ENCODE peak calls at places on chromosomes 1 and 21, in five cellular contexts. V is H1, K is GM23338, O is trophoblast cell, U is HCT116. I is an unnamed sample. For H3K79me2, the result is how much of the 10 kb centered on the place peaks cover.

GRCh38 chr21:14699433-14700410 is 153.6 kb upstream of the SAMSN1 start:
- DNase-seq in V (no peak), O (no peak), K (no peak), U (no peak), I (peak)

GRCh38 chr1:201602413-201603265 is 63.7 kb downstream of the NAV1 start:
- DNase-seq in V (no peak), K (no peak), O (no peak), U (no peak), I (peak)

GRCh38 chr1:65001238-65001792 is 35.0 kb upstream of the JAK1 start:
- DNase-seq in U (no peak), K (peak), O (peak), V (no peak), I (no peak)

GRCh38 chr1:222009105-222009730 is 267.3 kb upstream of the DUSP10 start:
- DNase-seq in K (peak), V (no peak), U (no peak), O (peak), I (peak)

GRCh38 chr1:186386725-186387383 is 11.2 kb downstream of the ODR4 start:
- DNase-seq in V (no peak), K (no peak), O (no peak), U (no peak), I (no peak)

GRCh38 chr1:170518185-170518834 is 13.7 kb upstream of the GORAB start:
- DNase-seq in U (no peak), V (no peak), O (no peak), K (no peak), I (no peak)

GRCh38 chr1:209673631-209674417 is 1.4 kb upstream of the G0S2 start:
- DNase-seq in O (peak), V (no peak), K (no peak), U (no peak), I (no peak)

GRCh38 chr1:91564888-91565700 is 64.4 kb downstream of the CDC7 start:
- DNase-seq in K (no peak), U (no peak), O (peak), V (no peak), I (no peak)

GRCh38 chr1:235122348-235122747 is 6.3 kb downstream of the TOMM20 start:
- DNase-seq in O (no peak), K (no peak), U (no peak), V (no peak), I (no peak)

GRCh38 chr1:145959957-145960467 is 2.2 kb upstream of the LIX1L start:
- DNase-seq in V (no peak), U (no peak), O (no peak), K (no peak), I (no peak)

GRCh38 chr1:117655220-117655577 is 49.4 kb downstream of the TENT5C start:
- DNase-seq in O (peak), V (no peak), U (no peak), K (no peak), I (peak)

GRCh38 chr1:61056674-61057439 is 25.5 kb upstream of the NFIA start:
- DNase-seq in U (peak), K (peak), O (peak), V (no peak), I (peak)

GRCh38 chr1:3352952-3353331 is 101.5 kb upstream of the ARHGEF16 start:
- DNase-seq in V (no peak), U (no peak), O (no peak), K (no peak), I (peak)

GRCh38 chr1:17028662-17029188 is 17.0 kb upstream of the ATP13A2 start:
- DNase-seq in O (no peak), K (no peak), U (no peak), V (no peak), I (no peak)

GRCh38 chr1:89221341-89221740 is 22.6 kb upstream of the GBP4 start:
- DNase-seq in U (no peak), O (no peak), V (no peak), K (no peak), I (peak)

GRCh38 chr1:119160435-119160834 is 20.0 kb upstream of the WARS2 start:
- DNase-seq in U (no peak), V (no peak), K (no peak), O (peak), I (no peak)

GRCh38 chr1:178531897-178532296 is 19.0 kb downstream of the TEX35 start:
- DNase-seq in O (no peak), V (no peak), U (no peak), K (no peak), I (no peak)

GRCh38 chr1:56965916-56966697 is at the start of gene C8B:
- DNase-seq in K (no peak), O (no peak), V (no peak), U (no peak), I (no peak)

DNA sequence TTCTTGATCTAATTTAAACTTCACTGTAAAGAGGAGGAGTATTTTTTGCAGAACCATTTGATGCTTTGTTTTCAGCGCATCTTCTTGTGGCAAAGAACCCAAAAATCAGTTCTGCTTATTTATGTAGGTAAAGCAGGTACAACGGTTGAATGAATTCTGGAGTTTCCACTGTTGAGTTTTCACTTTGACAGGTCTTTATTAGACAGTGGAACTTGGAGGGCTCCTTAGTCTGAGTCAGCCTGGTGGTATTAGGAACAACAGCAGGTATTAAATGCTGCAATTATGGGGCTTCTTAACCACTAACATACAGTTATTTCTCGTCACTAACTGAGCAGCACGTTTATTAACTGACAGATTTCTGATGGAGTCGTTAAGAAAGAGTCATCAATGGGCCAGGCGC is 1.2 kb downstream of the LRIG2 start:
- DNase-seq in K (peak), V (no peak), U (no peak), O (peak), I (peak)
- H3K79me2 ChIP-seq in K (half or more), V (under half), U (under half), O (under half), I (half or more)

GRCh38 chr1:94039514-94039870 is 81.5 kb downstream of the ABCA4 start:
- DNase-seq in V (peak), O (peak), K (peak), U (peak), I (peak)
- H2AFZ ChIP-seq in V (no peak), O (no peak), K (no peak), U (peak), I (no peak)

GRCh38 chr1:25821112-25821476 is 1.3 kb downstream of the MTFR1L start:
- DNase-seq in O (no peak), K (no peak), U (no peak), V (no peak), I (peak)
- H3K79me2 ChIP-seq in O (under half), K (under half), U (under half), V (under half), I (under half)

DNA sequence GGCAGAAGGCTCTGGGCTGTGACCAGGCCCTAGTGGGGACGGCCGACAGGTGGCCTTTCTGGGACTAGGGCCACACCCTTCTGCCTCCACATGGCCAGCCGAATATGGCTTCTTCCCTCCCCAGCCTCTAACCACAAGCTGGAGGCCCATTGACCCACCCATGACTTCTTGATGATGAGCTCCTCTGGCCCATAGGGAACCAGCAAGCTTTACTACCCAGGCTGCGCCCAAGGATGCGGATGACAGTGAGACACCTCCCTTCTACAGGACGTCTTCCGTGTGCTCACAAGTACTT is 41.0 kb downstream of the LDLRAD2 start:
- DNase-seq in O (no peak), K (no peak), V (no peak), U (no peak), I (no peak)
- H2AFZ ChIP-seq in O (no peak), K (no peak), V (no peak), U (no peak), I (no peak)

DNA sequence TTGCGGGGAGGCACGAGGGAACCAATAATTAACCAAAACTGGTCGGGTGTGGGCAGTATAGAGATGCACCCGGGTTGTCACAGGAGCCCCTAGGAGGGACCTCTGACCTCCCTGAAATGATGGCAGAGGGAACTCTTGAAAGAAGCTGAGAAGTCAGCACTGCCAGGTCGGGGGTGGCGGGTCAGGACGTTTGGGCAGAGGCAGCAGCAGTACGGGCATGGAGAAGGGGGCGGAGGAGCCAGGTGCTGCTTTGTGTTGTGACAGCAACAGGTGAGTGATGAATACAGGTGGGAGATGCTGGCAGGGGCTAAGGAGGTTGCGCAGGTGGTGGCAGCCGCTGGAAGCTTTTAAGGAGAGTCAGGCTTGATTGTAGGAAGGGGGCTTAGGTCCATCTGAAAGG is 11.7 kb downstream of the TNFRSF1B start:
- DNase-seq in U (no peak), O (no peak), V (no peak), K (no peak), I (no peak)
- H3K79me2 ChIP-seq in U (under half), O (under half), V (under half), K (under half), I (under half)

DNA sequence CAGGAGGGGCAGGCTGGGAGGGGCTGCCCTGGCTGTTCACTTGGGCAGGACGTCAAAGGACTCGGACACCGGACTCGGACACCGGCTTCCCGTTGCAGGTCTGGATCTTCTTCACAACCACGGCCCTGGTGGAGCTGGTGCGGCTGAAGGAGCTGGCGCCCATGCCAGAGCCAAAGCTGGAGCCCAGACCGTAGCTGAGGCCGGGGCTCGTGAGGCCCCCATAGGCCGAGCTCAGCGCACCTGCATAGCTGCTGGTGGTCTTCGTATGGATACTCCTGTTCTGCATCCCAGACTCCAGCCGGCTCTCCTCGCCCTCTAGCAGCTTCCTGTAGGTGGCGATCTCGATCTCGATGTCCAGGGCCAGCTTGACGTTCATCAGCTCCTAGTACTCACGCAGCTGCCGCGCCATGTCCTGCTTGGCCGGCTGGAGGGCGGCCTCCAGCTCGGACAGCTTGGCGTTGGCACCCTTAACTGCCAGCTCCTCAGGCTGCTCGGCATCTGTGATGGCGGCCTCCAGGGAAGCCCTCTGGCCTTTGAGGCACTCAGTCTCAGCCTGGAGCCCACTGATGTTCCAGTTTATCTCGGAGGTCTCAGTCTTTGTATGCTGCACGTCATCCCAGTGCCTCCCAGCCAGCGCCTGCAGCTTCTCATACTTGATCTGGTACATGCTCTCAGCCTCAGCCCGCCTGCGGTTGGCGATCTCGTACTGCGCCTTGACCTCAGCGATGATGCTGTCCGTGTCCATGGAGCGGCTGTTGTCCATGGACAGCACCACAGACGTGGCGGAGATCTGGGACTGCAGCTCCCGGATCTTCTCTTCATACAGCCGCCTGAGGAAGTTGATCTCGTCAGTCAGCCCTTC is 15.1 kb upstream of the KLF17 start:
- DNase-seq in K (peak), U (peak), V (no peak), O (peak), I (no peak)
- H2AFZ ChIP-seq in K (no peak), U (no peak), V (peak), O (no peak), I (no peak)

DNA sequence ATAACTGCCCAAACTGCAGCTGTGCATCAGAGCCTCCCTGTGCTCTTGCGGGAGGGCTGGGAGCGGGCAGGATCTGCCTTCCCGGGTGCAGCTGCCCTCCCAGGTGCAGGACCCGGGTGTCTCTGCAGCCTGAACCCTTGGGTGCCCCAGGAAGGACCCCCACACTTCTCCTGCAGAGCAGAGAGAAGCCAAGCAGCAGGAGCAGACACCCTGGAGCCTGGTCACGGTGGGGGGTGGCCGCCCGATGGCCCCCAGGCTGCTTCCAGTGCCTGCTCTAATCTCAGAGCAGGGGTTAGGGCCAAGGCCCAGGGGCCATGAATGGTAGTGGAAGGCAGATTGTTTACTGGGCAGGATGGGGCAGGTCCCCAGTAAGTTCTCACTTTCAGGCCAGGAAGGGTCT is 83.0 kb downstream of the RHOU start:
- DNase-seq in U (no peak), K (no peak), V (no peak), O (no peak), I (no peak)
- H3K79me2 ChIP-seq in U (under half), K (under half), V (under half), O (under half), I (under half)

GRCh38 chr1:116334868-116335649 is 38.0 kb upstream of the ATP1A1 start:
- DNase-seq in V (no peak), K (peak), U (no peak), O (no peak), I (no peak)
- H2AFZ ChIP-seq in V (peak), K (peak), U (no peak), O (no peak), I (no peak)

GRCh38 chr1:159023723-159024122 is 14.0 kb downstream of the IFI16 start:
- DNase-seq in V (no peak), U (no peak), O (no peak), K (peak), I (no peak)
- H3K79me2 ChIP-seq in V (under half), U (under half), O (under half), K (under half), I (under half)